ENCODE peak calls at places on chromosomes 5 and 9, in four cellular contexts. N is AG04449, P is endothelial cell of umbilical vein, D is frontal cortex. C is an unnamed sample.

GRCh38 chr5:16596541-16596940 is 20.3 kb downstream of the RETREG1 start:
- DNase-seq in N (peak), P (no peak), D (no peak), C (no peak)

GRCh38 chr9:136368190-136368589 is 4.6 kb upstream of the DNLZ start:
- DNase-seq in N (no peak), P (no peak), D (no peak), C (no peak)

GRCh38 chr9:81266086-81266485 is 423.3 kb downstream of the TLE1 start:
- DNase-seq in N (no peak), P (no peak), D (no peak), C (no peak)

GRCh38 chr9:2970864-2971263 is 127.0 kb upstream of the PUM3 start:
- DNase-seq in N (no peak), P (no peak), D (no peak), C (no peak)

GRCh38 chr5:39424751-39425524 is at the start of gene DAB2:
- DNase-seq in N (peak), P (peak), D (peak), C (peak)

GRCh38 chr9:81083062-81083461 is 606.3 kb downstream of the TLE1 start:
- DNase-seq in N (no peak), P (no peak), D (no peak), C (no peak)

GRCh38 chr9:127201071-127201541 is 63.5 kb upstream of the GARNL3 start:
- DNase-seq in N (no peak), P (no peak), D (no peak), C (no peak)

GRCh38 chr5:61330341-61330878 is 1.6 kb upstream of the ZSWIM6 start:
- DNase-seq in N (no peak), P (peak), D (peak), C (peak)

GRCh38 chr5:55324815-55325418 is 17.1 kb downstream of the MTREX start:
- DNase-seq in N (no peak), P (peak), D (no peak), C (peak)

GRCh38 chr5:36450229-36451024 is 148.7 kb upstream of the RANBP3L start:
- DNase-seq in N (no peak), P (no peak), D (no peak), C (no peak)

GRCh38 chr9:103545260-103545659 is 548.8 kb upstream of the SMC2 start:
- DNase-seq in N (no peak), P (no peak), D (no peak), C (no peak)

GRCh38 chr9:132026932-132027585 is 52.6 kb downstream of the MED27 start:
- DNase-seq in N (no peak), P (no peak), D (no peak), C (no peak)

GRCh38 chr5:9499498-9499876 is 46.4 kb downstream of the SEMA5A start:
- DNase-seq in N (no peak), P (no peak), D (no peak), C (no peak)

GRCh38 chr5:57684299-57684702 is 201.7 kb upstream of the ACTBL2 start:
- DNase-seq in N (no peak), P (peak), D (no peak), C (peak)

GRCh38 chr5:21236104-21236503 is 1248.1 kb upstream of the CDH18 start:
- DNase-seq in N (no peak), P (no peak), D (no peak), C (no peak)

GRCh38 chr5:91937121-91937520 is 554.0 kb upstream of the ARRDC3 start:
- DNase-seq in N (no peak), P (no peak), D (no peak), C (no peak)

GRCh38 chr5:61332891-61333350 is 863 bp downstream of the ZSWIM6 start:
- DNase-seq in N (no peak), P (peak), D (peak), C (peak)

GRCh38 chr5:179163236-179164155 is 103.3 kb downstream of the ZNF354C start:
- DNase-seq in N (no peak), P (no peak), D (no peak), C (no peak)

GRCh38 chr5:138706655-138707480 is 46.4 kb upstream of the CTNNA1 start:
- DNase-seq in N (peak), P (peak), D (no peak), C (peak)

GRCh38 chr9:93072383-93072795 is 13.9 kb downstream of the SUSD3 start:
- DNase-seq in N (peak), P (no peak), D (no peak), C (no peak)

GRCh38 chr5:178121450-178122276 is 8.3 kb downstream of the N4BP3 start:
- DNase-seq in N (no peak), P (no peak), D (no peak), C (no peak)

GRCh38 chr5:77958642-77959315 is 182.6 kb upstream of the TBCA start:
- DNase-seq in N (no peak), P (no peak), D (no peak), C (no peak)

GRCh38 chr5:10902145-10902544 is 141.1 kb upstream of the DAP start:
- DNase-seq in N (peak), P (peak), D (no peak), C (peak)

GRCh38 chr5:132426525-132427138 is 57.1 kb downstream of the SLC22A5 start:
- DNase-seq in N (peak), P (peak), D (no peak), C (peak)

GRCh38 chr5:137118629-137119028 is 380.5 kb downstream of the SPOCK1 start:
- DNase-seq in N (no peak), P (no peak), D (no peak), C (no peak)

GRCh38 chr9:83477571-83477970 is 60.6 kb downstream of the FRMD3 start:
- DNase-seq in N (no peak), P (no peak), D (no peak), C (no peak)

GRCh38 chr5:83184534-83184933 is 107.2 kb downstream of the XRCC4 start:
- DNase-seq in N (no peak), P (no peak), D (no peak), C (no peak)

GRCh38 chr5:114317751-114318150 is 44.1 kb upstream of the KCNN2 start:
- DNase-seq in N (no peak), P (no peak), D (no peak), C (no peak)

GRCh38 chr9:114484854-114485443 is 20.3 kb downstream of the WHRN start:
- DNase-seq in N (no peak), P (no peak), D (no peak), C (peak)

GRCh38 chr9:109003116-109003515 is 10.2 kb downstream of the CTNNAL1 start:
- DNase-seq in N (no peak), P (no peak), D (no peak), C (no peak)

GRCh38 chr9:127803507-127804352 is 1.0 kb downstream of the FPGS start:
- DNase-seq in N (no peak), P (no peak), D (no peak), C (no peak)

GRCh38 chr5:79069488-79070001 is at the start of the genes BHMT2 and DMGDH:
- DNase-seq in N (no peak), P (no peak), D (no peak), C (peak)

GRCh38 chr9:29750062-29750461 is 2176.8 kb upstream of the C9orf72 start:
- DNase-seq in N (peak), P (no peak), D (no peak), C (no peak)

GRCh38 chr5:164345173-164345572 is 839.8 kb downstream of the MAT2B start:
- DNase-seq in N (no peak), P (peak), D (no peak), C (peak)

GRCh38 chr5:144102979-144103378 is 67.5 kb downstream of the YIPF5 start:
- DNase-seq in N (no peak), P (no peak), D (no peak), C (no peak)

GRCh38 chr5:44331471-44332079 is 57.6 kb downstream of the FGF10 start:
- DNase-seq in N (no peak), P (no peak), D (no peak), C (no peak)

C was measured in dermis blood vessel endothelial cell.